ENCODE peak calls at places on chromosomes 7 and 10, in four cellular contexts. A is IMR-90, H is H9, F is H1. C is an unnamed sample.

GRCh38 chr7:105806592-105807266 is 69.7 kb downstream of the ATXN7L1 start:
- DNase-seq in A (peak), H (no peak), F (no peak), C (no peak)

GRCh38 chr10:124472071-124472470 is 10.4 kb downstream of the LHPP start:
- DNase-seq in A (no peak), H (no peak), F (no peak), C (no peak)

GRCh38 chr7:28678421-28678965 is 266.2 kb downstream of the CREB5 start:
- DNase-seq in A (peak), H (no peak), F (no peak), C (no peak)

GRCh38 chr7:107579881-107580715 is at the start of gene BCAP29:
- DNase-seq in A (peak), H (peak), F (peak), C (peak)

GRCh38 chr10:114172776-114173555 is 1.0 kb downstream of the CCDC186 start:
- DNase-seq in A (no peak), H (no peak), F (no peak), C (no peak)

GRCh38 chr10:92868557-92868956 is 20.2 kb downstream of the EXOC6 start:
- DNase-seq in A (no peak), H (no peak), F (no peak), C (no peak)

GRCh38 chr7:130151591-130152269 is 53.5 kb downstream of the TMEM209 start:
- DNase-seq in A (peak), H (no peak), F (no peak), C (no peak)

GRCh38 chr10:22229756-22230330 is 12.0 kb upstream of the EBLN1 start:
- DNase-seq in A (no peak), H (no peak), F (no peak), C (no peak)

GRCh38 chr7:137335814-137336213 is 7.7 kb downstream of the PTN start:
- DNase-seq in A (peak), H (no peak), F (no peak), C (no peak)

GRCh38 chr10:32244421-32245207 is 102.3 kb downstream of the EPC1 start:
- DNase-seq in A (no peak), H (no peak), F (no peak), C (no peak)

GRCh38 chr10:62343000-62343399 is 31.2 kb upstream of the ZNF365 start:
- DNase-seq in A (no peak), H (no peak), F (no peak), C (no peak)

GRCh38 chr7:90720970-90721768 is 125.0 kb downstream of the CDK14 start:
- DNase-seq in A (peak), H (no peak), F (no peak), C (no peak)

GRCh38 chr10:48365668-48366067 is 59.2 kb downstream of the MAPK8 start:
- DNase-seq in A (peak), H (no peak), F (no peak), C (no peak)

GRCh38 chr10:115030483-115031200 is 62.5 kb upstream of the ATRNL1 start:
- DNase-seq in A (no peak), H (no peak), F (peak), C (peak)

GRCh38 chr10:35017608-35018007 is 72.5 kb downstream of the CUL2 start:
- DNase-seq in A (no peak), H (no peak), F (no peak), C (no peak)

GRCh38 chr10:51564896-51565505 is 134.4 kb downstream of the CSTF2T start:
- DNase-seq in A (no peak), H (no peak), F (no peak), C (peak)

GRCh38 chr7:27176962-27177794 is 3.1 kb upstream of the HOXA10 start:
- DNase-seq in A (no peak), H (peak), F (peak), C (no peak)

GRCh38 chr7:83038787-83039186 is 123.9 kb downstream of the PCLO start:
- DNase-seq in A (no peak), H (no peak), F (no peak), C (no peak)

GRCh38 chr10:86583983-86584382 is 62.4 kb upstream of the WAPL start:
- DNase-seq in A (no peak), H (peak), F (peak), C (peak)

GRCh38 chr7:129840757-129841156 is 112.0 kb downstream of the UBE2H start:
- DNase-seq in A (no peak), H (no peak), F (no peak), C (no peak)

GRCh38 chr10:6423004-6423403 is 157.1 kb downstream of the PRKCQ start:
- DNase-seq in A (peak), H (no peak), F (no peak), C (no peak)

GRCh38 chr7:78218051-78218450 is 419.5 kb downstream of the PHTF2 start:
- DNase-seq in A (peak), H (no peak), F (no peak), C (no peak)

GRCh38 chr10:132114953-132115520 is 49.3 kb downstream of the JAKMIP3 start:
- DNase-seq in A (no peak), H (no peak), F (no peak), C (no peak)

DNA sequence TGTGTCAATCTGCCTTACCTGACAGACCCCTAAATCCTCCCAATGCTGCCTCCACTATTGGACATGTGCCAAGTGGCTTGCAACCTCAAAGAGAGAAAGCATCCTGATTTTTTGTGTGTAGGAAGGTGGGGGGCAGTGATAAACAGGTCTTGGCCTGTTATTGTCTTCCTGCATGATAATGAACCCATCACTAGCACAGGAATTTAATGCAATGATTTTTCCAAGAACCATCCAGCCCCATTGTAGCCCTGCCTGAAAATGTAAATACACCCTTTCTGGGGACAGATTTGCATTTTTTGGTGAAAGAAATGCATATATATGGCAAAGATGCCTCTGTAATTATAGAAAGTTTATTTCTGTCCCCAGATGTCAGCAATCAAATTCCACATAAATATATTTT is 850.3 kb downstream of the LRMDA start:
- DNase-seq in A (no peak), H (no peak), F (no peak), C (no peak)
- H2AK5ac ChIP-seq in A (no peak), H (no peak), F (no peak), C (no peak)

DNA sequence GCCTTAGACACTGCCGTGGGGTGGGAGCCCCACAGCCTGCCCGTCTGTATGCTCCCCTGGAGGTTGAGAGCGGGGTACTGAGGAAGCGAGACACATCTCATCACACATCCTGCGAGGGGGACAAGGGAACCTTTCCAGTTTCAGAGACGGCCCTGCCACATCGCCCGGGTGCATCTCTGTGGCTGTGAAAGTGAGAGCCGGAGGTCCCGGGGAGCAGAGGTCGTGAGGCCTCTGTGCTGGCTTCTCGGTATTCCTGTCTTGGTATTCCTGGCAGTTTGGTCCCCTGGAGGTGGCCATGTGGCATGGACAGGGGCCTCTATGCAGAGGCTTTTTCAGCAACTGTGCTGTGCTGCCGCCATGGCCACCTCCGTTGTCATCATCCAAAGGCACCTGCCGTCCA is 30.8 kb upstream of the UNCX start:
- DNase-seq in A (no peak), H (no peak), F (no peak), C (no peak)
- H3K56ac ChIP-seq in A (no peak), H (no peak), F (no peak), C (no peak)

GRCh38 chr7:43616977-43617376 is 34.1 kb downstream of the STK17A start:
- DNase-seq in A (no peak), H (no peak), F (no peak), C (no peak)

GRCh38 chr7:43615558-43616145 is 32.7 kb downstream of the STK17A start:
- DNase-seq in A (no peak), H (no peak), F (no peak), C (no peak)

GRCh38 chr7:43612128-43612527 is 29.2 kb downstream of the STK17A start:
- DNase-seq in A (peak), H (no peak), F (no peak), C (no peak)

GRCh38 chr7:43609097-43609496 is 26.2 kb downstream of the STK17A start:
- DNase-seq in A (no peak), H (no peak), F (no peak), C (no peak)

DNA sequence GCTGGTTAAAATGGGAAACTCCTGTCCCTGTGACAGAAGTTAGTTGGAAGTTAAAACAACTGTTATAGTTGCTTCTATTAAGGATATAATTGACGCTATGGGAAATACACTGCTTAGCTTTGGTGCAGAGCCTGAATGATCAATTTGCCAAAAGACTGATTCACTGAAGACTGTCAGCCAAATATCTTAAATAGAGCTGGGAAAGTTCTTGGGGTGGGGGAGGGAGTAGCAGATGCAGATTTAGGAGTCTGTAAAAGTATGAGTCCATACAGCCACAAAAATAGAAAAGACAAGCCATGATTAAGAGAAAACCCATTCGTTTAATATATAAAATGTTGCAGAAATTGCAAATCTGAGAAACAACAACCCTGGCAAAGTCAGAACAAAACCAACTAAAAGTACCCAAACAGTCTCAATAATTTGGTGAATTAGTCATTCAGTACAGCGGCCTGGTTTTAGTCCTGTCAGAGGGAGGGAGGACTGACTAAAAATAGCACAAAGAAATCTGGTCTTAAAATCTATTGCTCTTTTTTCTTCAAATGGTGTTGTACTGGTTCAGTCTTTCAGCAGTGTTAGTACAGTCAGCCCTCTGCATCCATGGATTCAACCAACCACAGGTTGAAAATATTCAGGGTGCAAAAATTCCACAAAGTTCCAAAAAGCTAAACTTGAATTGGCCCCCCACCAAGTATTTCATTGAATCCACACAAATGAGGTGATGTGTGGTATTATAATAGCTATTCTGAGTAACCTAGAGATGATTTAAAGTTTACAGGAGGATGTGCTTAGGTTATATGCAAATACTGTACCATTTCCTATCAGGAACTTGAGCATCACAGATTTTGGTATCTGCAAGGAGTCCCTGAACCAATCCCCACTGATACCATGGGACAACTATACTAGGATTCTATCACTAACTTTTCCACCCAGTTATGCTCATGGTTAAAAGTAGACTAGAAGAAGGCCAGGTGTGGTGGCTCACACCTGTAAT is 30.0 kb downstream of the STK17A start:
- DNase-seq in A (peak), H (no peak), F (no peak), C (no peak)
- H3K9ac ChIP-seq in A (no peak), H (no peak), F (no peak), C (no peak)

DNA sequence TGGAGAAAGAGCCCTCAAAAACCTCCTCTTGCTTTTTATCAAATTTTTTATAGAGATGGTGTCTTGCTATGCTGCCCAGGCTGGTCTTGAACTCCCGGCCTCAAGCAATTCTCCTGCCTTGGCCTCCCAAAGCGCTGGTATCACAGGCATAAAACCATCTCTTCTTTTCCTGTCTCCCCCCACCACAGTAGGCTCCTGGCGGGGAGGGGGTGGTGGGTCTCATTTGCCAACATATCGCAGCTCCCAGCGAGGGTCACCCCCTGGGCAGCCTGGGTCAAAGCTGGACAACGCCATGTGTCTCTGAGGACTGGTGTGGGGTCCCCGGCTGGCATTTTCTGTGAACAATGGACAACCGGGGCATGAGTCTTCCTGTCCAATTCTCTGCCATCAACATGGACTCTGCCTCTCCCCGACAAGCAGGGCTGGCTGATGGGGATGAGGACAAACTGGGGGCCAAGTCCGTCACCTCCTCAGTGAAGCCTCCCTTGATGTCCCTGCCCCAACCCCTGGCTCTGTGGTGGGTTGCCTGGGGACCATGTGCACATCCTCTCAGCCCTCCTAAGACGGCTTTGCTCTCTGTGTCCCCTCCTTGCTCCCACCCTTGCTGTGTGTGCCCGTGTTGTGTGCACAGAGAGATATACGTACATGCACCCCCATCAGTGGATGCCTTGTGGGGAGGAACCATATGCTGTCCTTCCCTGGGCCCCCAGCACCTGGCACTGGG is 86.4 kb upstream of the GNA12 start:
- DNase-seq in A (no peak), H (peak), F (no peak), C (no peak)
- H2AK5ac ChIP-seq in A (no peak), H (no peak), F (no peak), C (no peak)

DNA sequence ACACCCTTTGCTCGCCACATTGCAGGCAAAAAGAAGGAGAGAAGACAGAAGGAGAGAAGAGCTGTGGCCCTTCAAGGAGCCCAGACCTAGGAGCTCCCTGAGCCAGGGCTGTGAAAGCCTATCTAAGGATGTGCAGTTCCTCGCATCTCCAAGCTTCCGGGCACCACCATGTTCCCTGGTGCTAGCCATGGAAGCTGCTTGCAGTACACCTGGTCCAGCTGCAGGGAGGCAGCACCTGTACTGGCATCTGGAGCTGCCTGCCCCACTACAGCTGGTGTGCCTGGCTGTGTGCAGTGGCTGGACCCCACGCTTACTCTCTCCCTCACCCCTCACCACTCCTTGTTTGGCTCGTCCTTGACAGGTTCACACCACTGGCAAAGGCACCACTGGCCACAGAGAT is 1111.8 kb upstream of the POT1 start:
- DNase-seq in A (no peak), H (peak), F (no peak), C (no peak)
- H3K56ac ChIP-seq in A (no peak), H (no peak), F (no peak), C (no peak)

DNA sequence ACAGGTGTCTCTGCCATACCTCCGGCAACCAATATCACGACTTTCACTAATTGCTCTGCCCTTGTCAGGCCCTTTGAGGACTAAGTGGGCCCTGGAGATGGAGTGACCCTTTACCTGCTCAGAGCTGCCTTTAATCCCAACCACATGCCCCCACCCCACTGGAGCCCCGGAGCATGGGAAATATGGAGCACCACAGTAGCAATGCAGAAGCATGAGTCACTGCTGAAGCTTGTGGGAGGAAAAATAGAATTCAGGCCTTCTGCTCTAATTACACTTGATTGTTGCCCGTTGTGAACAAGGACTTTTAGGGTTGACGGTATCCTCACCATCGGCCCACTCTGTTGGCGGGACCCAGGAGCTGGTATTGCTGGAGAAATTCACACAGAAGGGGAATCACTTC is 52.5 kb upstream of the FRMD4A start:
- DNase-seq in A (peak), H (no peak), F (no peak), C (peak)
- H3K9ac ChIP-seq in A (no peak), H (no peak), F (no peak), C (no peak)

C was measured in mesendoderm.